ENCODE peak calls at places on chromosomes 5 and 9, in nine cellular contexts. F, A, G, L, Q, K, S, M and Y are unnamed samples.

GRCh38 chr9:20557286-20557685 is 65.0 kb downstream of the MLLT3 start:
- DNase-seq in M (no peak), G (no peak), F (no peak), L (no peak), K (no peak), S (no peak), Q (no peak), A (no peak), Y (no peak)

GRCh38 chr5:144183254-144183889 is 12.7 kb downstream of the KCTD16 start:
- DNase-seq in S (peak; percentile 21), Q (no peak), L (no peak), G (peak; percentile 56), A (no peak), K (no peak), F (no peak), M (no peak), Y (peak; percentile 20)

GRCh38 chr5:111699976-111700375 is 57.0 kb downstream of the NREP start:
- DNase-seq in A (no peak), G (peak; percentile 56), L (no peak), S (no peak), Q (no peak), K (peak; percentile 52), M (no peak), F (no peak), Y (peak; percentile 61)

GRCh38 chr9:2390028-2390427 is 231.6 kb upstream of the VLDLR start:
- DNase-seq in S (no peak), K (no peak), Q (no peak), A (no peak), G (no peak), F (no peak), L (no peak), M (peak; percentile 51), Y (no peak)

GRCh38 chr5:120017523-120017922 is 388.2 kb downstream of the FAM170A start:
- DNase-seq in A (no peak), S (no peak), M (no peak), G (peak; percentile 68), F (no peak), K (no peak), L (no peak), Q (no peak), Y (no peak)

GRCh38 chr9:129278391-129279237 is 100.6 kb upstream of the IER5L start:
- DNase-seq in Q (no peak), M (peak; percentile 72), A (no peak), L (no peak), F (peak; percentile 31), G (peak; percentile 50), K (peak; percentile 37), S (no peak), Y (peak; percentile 31)

GRCh38 chr5:10457682-10458574 is 16.2 kb downstream of the ROPN1L start:
- DNase-seq in L (no peak), G (no peak), Q (no peak), K (no peak), M (peak; percentile 37), S (no peak), A (no peak), F (no peak), Y (no peak)

GRCh38 chr5:59496524-59497134 is 396.9 kb downstream of the PDE4D start:
- DNase-seq in M (no peak), S (no peak), K (no peak), L (no peak), G (no peak), F (no peak), A (no peak), Q (no peak), Y (no peak)

GRCh38 chr9:78856781-78857180 is 559.9 kb downstream of the PSAT1 start:
- DNase-seq in Q (no peak), S (no peak), M (no peak), K (no peak), F (no peak), L (no peak), A (no peak), G (no peak), Y (no peak)

GRCh38 chr5:141734501-141735231 is 52.6 kb upstream of the ARAP3 start:
- DNase-seq in F (peak; percentile 62), L (no peak), A (no peak), Q (no peak), S (no peak), G (peak; percentile 48), K (peak; percentile 30), M (no peak), Y (peak; percentile 29)

GRCh38 chr5:77863181-77863580 is 87.0 kb upstream of the TBCA start:
- DNase-seq in G (no peak), K (no peak), L (no peak), Q (no peak), F (no peak), A (no peak), M (no peak), S (no peak), Y (no peak)

GRCh38 chr9:135369401-135369800 is 110.2 kb upstream of the PPP1R26 start:
- DNase-seq in S (no peak), Q (no peak), K (no peak), L (no peak), G (peak; percentile 29), A (no peak), F (no peak), M (no peak), Y (no peak)

GRCh38 chr9:128685636-128686489 is 3.2 kb upstream of the SET start:
- DNase-seq in F (no peak), A (no peak), Q (no peak), L (peak; percentile 30), K (peak; percentile 68), S (peak; percentile 36), M (no peak), G (no peak), Y (peak; percentile 87)

GRCh38 chr9:122379340-122379739 is 8.5 kb downstream of the PTGS1 start:
- DNase-seq in F (no peak), Q (no peak), K (no peak), M (no peak), L (no peak), G (no peak), S (no peak), A (no peak), Y (no peak)

GRCh38 chr5:115306011-115306530 is 9.6 kb upstream of the CCDC112 start:
- DNase-seq in L (no peak), M (no peak), S (no peak), Q (no peak), A (no peak), G (no peak), K (peak; percentile 63), F (no peak), Y (peak; percentile 85)

GRCh38 chr5:137478043-137478442 is 21.1 kb downstream of the SPOCK1 start:
- DNase-seq in G (no peak), K (no peak), L (no peak), A (no peak), F (no peak), M (no peak), S (no peak), Q (no peak), Y (no peak)

GRCh38 chr5:69019665-69020064 is 74.1 kb upstream of the SLC30A5 start:
- DNase-seq in F (no peak), A (no peak), L (no peak), Q (no peak), K (no peak), S (no peak), G (no peak), M (no peak), Y (no peak)

GRCh38 chr9:5798581-5798980 is 34.3 kb downstream of the ERMP1 start:
- DNase-seq in M (no peak), L (no peak), Q (no peak), G (no peak), A (no peak), F (no peak), K (no peak), S (no peak), Y (no peak)

GRCh38 chr9:33375238-33375840 is 27.0 kb downstream of the AQP7 start:
- DNase-seq in L (no peak), M (no peak), A (no peak), S (no peak), G (peak; percentile 45), Q (no peak), F (no peak), K (no peak), Y (no peak)

GRCh38 chr9:78954286-78954685 is 617.5 kb upstream of the TLE4 start:
- DNase-seq in K (no peak), Q (no peak), F (no peak), A (no peak), M (no peak), L (no peak), G (peak; percentile 21), S (no peak), Y (no peak)

GRCh38 chr5:34586117-34586885 is 69.8 kb upstream of the RAI14 start:
- DNase-seq in K (no peak), F (no peak), Q (no peak), A (no peak), M (no peak), L (no peak), G (peak; percentile 95), S (no peak), Y (no peak)
- H3K4me3 ChIP-seq in K (no peak overlapping the region), F (no peak overlapping the region), Q (no peak overlapping the region), A (no peak overlapping the region), M (peak overlapping the region; percentile 26), L (no peak overlapping the region), G (no peak overlapping the region), S (no peak overlapping the region), Y (no peak overlapping the region)

DNA sequence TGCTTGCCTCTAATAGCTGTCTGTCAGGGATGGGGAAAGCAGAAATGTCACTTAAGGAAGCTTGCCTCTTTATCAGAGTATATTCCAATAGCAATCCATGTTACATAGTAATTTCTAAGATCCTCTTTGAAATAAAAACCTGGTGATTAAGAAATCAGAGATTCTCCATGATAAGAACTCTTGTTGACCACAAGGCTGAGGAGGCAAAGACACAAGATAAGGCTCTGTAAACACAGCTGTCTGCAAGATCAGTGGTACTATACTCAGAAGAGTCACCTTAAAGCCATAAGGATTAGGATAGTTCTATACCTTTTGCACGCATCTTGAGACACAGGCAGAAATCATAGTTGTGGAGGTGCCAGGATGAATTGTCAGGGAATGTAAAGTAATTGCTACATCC is 40.3 kb downstream of the HEXB start:
- DNase-seq in L (no peak), Q (no peak), S (no peak), F (no peak), M (no peak), K (no peak), A (no peak), G (peak; percentile 10), Y (no peak)
- H3K27ac ChIP-seq in L (no peak overlapping the region), Q (no peak overlapping the region), S (no peak overlapping the region), F (no peak overlapping the region), M (no peak overlapping the region), K (no peak overlapping the region), A (no peak overlapping the region), G (no peak overlapping the region), Y (no peak overlapping the region)

GRCh38 chr5:55993628-55994501 is 898 bp downstream of the IL6ST start:
- DNase-seq in A (no peak), Q (no peak), M (no peak), F (no peak), L (peak; percentile 65), S (peak; percentile 52), G (no peak), K (no peak), Y (no peak)
- H3K4me1 ChIP-seq in A (peaks cover 14% of the 10 kb centered on the region), Q (peaks cover 17% of the 10 kb centered on the region), M (no peaks in the 10 kb centered on the region), F (peaks cover 3% of the 10 kb centered on the region), L (peaks cover 12% of the 10 kb centered on the region), S (peaks cover 20% of the 10 kb centered on the region), G (peaks cover 5% of the 10 kb centered on the region), K (peaks cover 66% of the 10 kb centered on the region), Y (no peaks in the 10 kb centered on the region)

DNA sequence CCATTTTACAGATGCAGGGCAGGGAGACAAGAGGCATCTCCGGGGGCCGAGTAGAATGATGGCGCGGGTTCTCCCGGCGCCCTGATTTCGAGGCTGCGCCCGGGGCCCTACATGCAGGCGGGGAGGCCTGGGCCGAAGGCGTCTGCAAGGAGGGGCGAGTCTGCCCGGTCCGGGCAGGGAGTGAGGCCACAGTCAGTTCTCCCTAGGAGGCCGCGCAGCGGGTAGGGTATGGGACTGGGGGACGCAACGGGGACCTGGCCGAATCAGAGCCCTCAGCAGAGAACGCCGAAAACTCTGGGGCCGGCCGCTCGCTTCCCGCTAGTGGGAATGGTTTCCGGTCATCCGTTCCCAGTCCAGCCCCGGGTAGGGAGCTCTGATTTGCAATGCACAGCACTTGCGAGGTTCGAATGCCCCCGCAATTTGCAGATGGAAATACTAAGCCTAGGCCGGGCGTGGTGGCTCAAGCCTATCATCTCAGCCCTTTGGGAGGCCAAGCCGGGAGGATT is 6.4 kb downstream of the TLX3 start:
- DNase-seq in Q (no peak), L (no peak), M (no peak), S (no peak), K (no peak), A (no peak), G (no peak), F (no peak), Y (no peak)
- H3K4me3 ChIP-seq in Q (peak overlapping the region; percentile 53), L (no peak overlapping the region), M (peak overlapping the region; percentile 55), S (no peak overlapping the region), K (peak overlapping the region; percentile 24), A (no peak overlapping the region), G (no peak overlapping the region), F (no peak overlapping the region), Y (peak overlapping the region; percentile 2)